ENCODE peak calls at places on chromosomes 12 and 14, in eight cellular contexts. F is tibial nerve, Z is IMR-90, A is sigmoid colon, K is A549, H is lower leg skin, Y is HCT116, N is heart left ventricle. U is an unnamed sample.

GRCh38 chr12:46430340-46430948 is 57.9 kb upstream of the SLC38A2 start:
- DNase-seq in Y (peak; percentile 92), N (no peak), K (peak; percentile 93), Z (peak; percentile 89), H (no peak), A (no peak), F (no peak), U (peak; percentile 6)

GRCh38 chr14:28763914-28764848 is 2.4 kb upstream of the FOXG1 start:
- DNase-seq in H (no peak), Z (no peak), A (no peak), K (no peak), N (no peak), Y (no peak), F (no peak), U (no peak)

GRCh38 chr12:113135178-113136127 is at the start of gene RASAL1:
- DNase-seq in A (no peak), Z (no peak), Y (peak; percentile 75), F (no peak), H (peak; percentile 42), N (peak; percentile 13), K (peak; percentile 87), U (peak; percentile 52)

GRCh38 chr12:105341010-105341409 is 10.5 kb downstream of the C12orf75 start:
- DNase-seq in Z (peak; percentile 87), F (no peak), A (no peak), H (no peak), K (no peak), Y (no peak), N (no peak), U (no peak)

GRCh38 chr14:81406863-81407262 is 6.7 kb upstream of the STON2 start:
- DNase-seq in K (no peak), H (peak; percentile 65), F (peak; percentile 45), Y (no peak), A (no peak), Z (peak; percentile 1), N (no peak), U (no peak)

GRCh38 chr12:52198454-52199215 is 6.8 kb upstream of the KRT80 start:
- DNase-seq in A (no peak), F (no peak), N (no peak), Z (no peak), K (no peak), H (no peak), Y (no peak), U (no peak)

GRCh38 chr14:60326274-60326673 is 77.3 kb downstream of the PPM1A start:
- DNase-seq in A (no peak), K (no peak), Y (no peak), F (no peak), N (no peak), Z (no peak), H (no peak), U (no peak)

GRCh38 chr12:67650127-67650495 is 1.6 kb downstream of the DYRK2 start:
- DNase-seq in F (no peak), K (no peak), A (no peak), Y (no peak), Z (no peak), N (peak; percentile 58), H (no peak), U (no peak)

GRCh38 chr12:57550628-57551549 is 1.0 kb downstream of the KIF5A start:
- DNase-seq in Z (no peak), K (no peak), Y (no peak), F (no peak), A (no peak), H (no peak), N (no peak), U (peak; percentile 56)

GRCh38 chr12:126483145-126484068 is 1418.2 kb downstream of the AACS start:
- DNase-seq in F (no peak), K (no peak), Y (no peak), H (no peak), Z (no peak), A (peak; percentile 74), N (no peak), U (no peak)

GRCh38 chr12:30457621-30458289 is 237.9 kb downstream of the IPO8 start:
- DNase-seq in A (no peak), Y (peak; percentile 75), Z (peak; percentile 64), K (peak; percentile 43), F (no peak), N (no peak), H (no peak), U (no peak)

GRCh38 chr14:94295360-94296180 is 2.5 kb upstream of the SERPINA10 start:
- DNase-seq in K (no peak), Z (no peak), A (no peak), F (no peak), H (no peak), N (no peak), Y (no peak), U (no peak)

GRCh38 chr14:69479696-69480095 is 4.8 kb upstream of the PLEKHD1 start:
- DNase-seq in Y (no peak), H (no peak), F (no peak), N (no peak), K (no peak), A (no peak), Z (no peak), U (no peak)

GRCh38 chr14:69471916-69472315 is 12.6 kb upstream of the PLEKHD1 start:
- DNase-seq in A (no peak), K (no peak), Z (no peak), N (no peak), F (no peak), Y (no peak), H (no peak), U (no peak)

GRCh38 chr14:69473271-69473670 is 11.3 kb upstream of the PLEKHD1 start:
- DNase-seq in Y (no peak), N (no peak), Z (no peak), F (no peak), A (no peak), H (no peak), K (no peak), U (no peak)

GRCh38 chr14:69471436-69471835 is 13.1 kb upstream of the PLEKHD1 start:
- DNase-seq in A (no peak), Y (no peak), Z (no peak), F (no peak), N (no peak), H (no peak), K (no peak), U (no peak)

GRCh38 chr14:69475194-69475818 is 9.2 kb upstream of the PLEKHD1 start:
- DNase-seq in K (peak; percentile 56), N (no peak), Y (no peak), H (no peak), F (no peak), Z (peak; percentile 7), A (no peak), U (peak; percentile 26)
- TF ChIP-seq POLR2A in K (no peak), N (no peak), Y (no peak), H (no peak), F (no peak), Z (no peak), A (no peak), U (no peak)

GRCh38 chr12:6767301-6767591 is 1.1 kb downstream of the PTMS start:
- DNase-seq in F (no peak), A (no peak), K (no peak), N (peak; percentile 32), H (no peak), Y (no peak), Z (no peak), U (peak; percentile 83)

GRCh38 chr12:6766651-6767300 is 613 bp downstream of the PTMS start:
- DNase-seq in K (peak; percentile 68), N (peak; percentile 83), H (peak; percentile 73), Y (no peak), A (peak; percentile 91), Z (peak; percentile 64), F (peak; percentile 62), U (peak; percentile 71)

GRCh38 chr12:6765048-6765633 is 1.0 kb upstream of the PTMS start:
- DNase-seq in Y (no peak), Z (no peak), F (no peak), K (peak; percentile 46), H (no peak), A (no peak), N (no peak), U (peak; percentile 77)

GRCh38 chr12:6764011-6764828 is 1.9 kb upstream of the PTMS start:
- DNase-seq in K (peak; percentile 100), H (peak; percentile 93), Z (peak; percentile 99), F (peak; percentile 80), A (peak; percentile 99), N (peak; percentile 97), Y (peak; percentile 99), U (peak; percentile 70)

DNA sequence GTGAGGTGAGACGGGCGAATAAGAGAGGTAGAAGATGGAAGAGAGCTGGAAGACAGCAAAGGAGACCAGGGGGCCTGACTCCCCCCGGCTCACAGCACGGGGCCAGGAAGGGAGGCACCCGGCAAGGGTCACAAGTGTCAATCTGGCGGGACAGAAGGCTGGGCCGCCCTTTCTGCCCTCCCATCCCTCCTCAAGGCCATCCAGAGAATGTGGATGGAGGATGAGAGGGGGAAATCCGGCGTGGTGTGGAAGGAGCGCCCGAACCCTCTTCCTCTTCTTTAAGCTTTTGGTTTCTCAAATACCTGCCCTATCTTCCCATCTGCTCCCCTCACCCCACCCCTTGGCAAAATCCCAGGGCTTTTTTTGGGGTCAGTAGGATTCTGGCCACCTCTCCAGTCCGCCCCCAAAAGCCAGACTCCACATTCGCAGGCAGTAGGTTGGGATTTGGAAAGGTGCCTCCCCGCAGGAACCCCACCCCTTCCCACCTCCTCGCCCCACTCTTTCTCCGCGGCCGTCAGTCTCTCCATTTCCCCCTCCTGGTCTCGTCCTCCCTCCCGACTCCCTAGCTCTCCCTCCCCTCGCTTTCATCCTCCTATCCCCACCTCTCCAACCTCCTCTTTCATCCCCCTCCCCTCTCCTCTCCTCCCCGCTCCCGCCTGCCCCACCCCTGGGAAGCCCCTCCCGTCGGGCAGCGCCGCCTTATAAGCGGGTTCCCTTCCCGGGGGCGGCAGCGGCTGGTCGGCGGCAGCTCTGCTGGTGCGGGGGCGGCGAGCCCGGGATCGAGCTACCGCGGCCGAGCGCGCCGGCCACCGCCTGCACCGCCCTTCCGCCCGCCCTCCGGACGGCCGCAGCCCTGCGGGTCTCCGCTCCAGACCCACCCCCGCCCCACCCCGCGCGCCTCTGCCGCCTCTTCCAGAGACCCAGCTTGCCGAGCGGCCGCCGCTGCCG is at the start of gene PTMS:
- DNase-seq in A (peak; percentile 97), K (peak; percentile 99), Z (peak; percentile 92), F (peak; percentile 61), N (peak; percentile 90), Y (peak; percentile 83), H (peak; percentile 62), U (peak; percentile 68)
- TF ChIP-seq POLR2A in A (peak; percentile 31), K (peak; percentile 100), Z (peak; percentile 91), F (peak; percentile 70), N (peak; percentile 91), Y (peak; percentile 98), H (no peak), U (no peak)

GRCh38 chr12:6337958-6338406 is 3.9 kb downstream of the TNFRSF1A start:
- DNase-seq in N (no peak), F (no peak), H (no peak), A (no peak), Y (no peak), Z (no peak), K (peak; percentile 83), U (no peak)
- TF ChIP-seq POLR2A in N (no peak), F (no peak), H (no peak), A (no peak), Y (no peak), Z (no peak), K (no peak), U (no peak)

GRCh38 chr14:92176476-92176875 is 54.7 kb downstream of the CPSF2 start:
- DNase-seq in A (no peak), H (no peak), Y (no peak), K (no peak), N (no peak), Z (no peak), F (no peak), U (no peak)
- TF ChIP-seq POLR2A in A (no peak), H (no peak), Y (no peak), K (no peak), N (no peak), Z (no peak), F (no peak), U (no peak)

U was measured in erythroblast.